ENCODE peak calls at places on chromosome 9, in ten cellular contexts. R is heart right ventricle, N is uterus, L is colonic mucosa, H is neural progenitor cell, X is transverse colon, D is RWPE2, T is cardiac muscle cell, E is endodermal cell, I is astrocyte of the spinal cord. B is an unnamed sample.

GRCh38 chr9:132584616-132585560 is 2.5 kb downstream of the BARHL1 start:
- DNase-seq in N (no peak), D (no peak), I (no peak), R (no peak), L (no peak), E (peak; percentile 65), X (no peak), H (peak; percentile 54), T (no peak), B (no peak)

GRCh38 chr9:81628897-81629296 is 60.5 kb downstream of the TLE1 start:
- DNase-seq in I (no peak), D (no peak), L (no peak), H (no peak), T (no peak), R (no peak), X (no peak), E (no peak), N (no peak), B (no peak)

GRCh38 chr9:21481470-21482057 is 549 bp downstream of the IFNE start:
- DNase-seq in L (no peak), E (no peak), I (no peak), N (no peak), X (no peak), R (no peak), D (no peak), T (no peak), H (no peak), B (no peak)

GRCh38 chr9:2241461-2241874 is 226.3 kb downstream of the SMARCA2 start:
- DNase-seq in E (peak; percentile 94), T (no peak), D (no peak), X (no peak), N (peak; percentile 51), R (peak; percentile 45), L (peak; percentile 22), I (peak; percentile 95), H (peak; percentile 93), B (peak; percentile 97)

GRCh38 chr9:74666625-74667316 is 169.6 kb downstream of the RORB start:
- DNase-seq in E (no peak), T (no peak), N (peak; percentile 56), R (no peak), I (peak; percentile 35), X (no peak), D (no peak), H (no peak), L (no peak), B (peak; percentile 90)

GRCh38 chr9:133148351-133149129 is 15.2 kb downstream of the GBGT1 start:
- DNase-seq in R (peak; percentile 70), I (peak; percentile 29), H (peak; percentile 48), E (peak; percentile 68), T (peak; percentile 22), D (peak; percentile 57), L (peak; percentile 65), X (peak; percentile 65), N (peak; percentile 57), B (peak; percentile 38)

GRCh38 chr9:98374385-98375051 is 119.1 kb upstream of the TBC1D2 start:
- DNase-seq in X (peak; percentile 42), D (peak; percentile 18), L (peak; percentile 33), E (peak; percentile 77), H (no peak), T (peak; percentile 57), I (peak; percentile 72), N (no peak), R (no peak), B (peak; percentile 81)

GRCh38 chr9:123291736-123292135 is 23.4 kb upstream of the STRBP start:
- DNase-seq in X (no peak), N (no peak), I (no peak), L (no peak), E (peak; percentile 38), R (no peak), T (no peak), D (no peak), H (no peak), B (no peak)

GRCh38 chr9:28868224-28868623 is 1294.9 kb upstream of the C9orf72 start:
- DNase-seq in E (no peak), N (no peak), H (no peak), D (no peak), L (no peak), X (no peak), R (no peak), I (no peak), T (no peak), B (no peak)

GRCh38 chr9:95004452-95005275 is 278.2 kb downstream of the AOPEP start:
- DNase-seq in I (no peak), X (peak; percentile 76), H (peak; percentile 78), N (peak; percentile 72), T (peak; percentile 73), R (peak; percentile 67), L (peak; percentile 71), D (no peak), E (peak; percentile 76), B (no peak)

GRCh38 chr9:14277202-14277601 is 36.7 kb downstream of the NFIB start:
- DNase-seq in N (no peak), T (no peak), X (no peak), I (peak; percentile 64), D (peak; percentile 49), E (no peak), H (no peak), R (no peak), L (no peak), B (peak; percentile 86)

GRCh38 chr9:81162361-81162760 is 527.0 kb downstream of the TLE1 start:
- DNase-seq in L (no peak), D (no peak), N (no peak), I (no peak), T (no peak), E (no peak), X (no peak), R (no peak), H (no peak), B (no peak)

GRCh38 chr9:128628471-128629048 is 28.1 kb downstream of the DYNC2I2 start:
- DNase-seq in E (peak; percentile 58), R (peak; percentile 80), T (no peak), H (peak; percentile 34), L (no peak), N (peak; percentile 46), X (peak; percentile 22), D (no peak), I (no peak), B (peak; percentile 18)

GRCh38 chr9:35605336-35606137 is 475 bp downstream of the TESK1 start:
- DNase-seq in R (peak; percentile 26), D (no peak), T (peak; percentile 45), X (peak; percentile 35), N (peak; percentile 42), H (peak; percentile 59), E (peak; percentile 69), I (no peak), L (peak; percentile 45), B (peak; percentile 9)

GRCh38 chr9:111604054-111604615 is 4.7 kb upstream of the PTGR1 start:
- DNase-seq in X (no peak), T (no peak), I (no peak), R (no peak), N (no peak), E (peak; percentile 65), H (peak; percentile 15), D (no peak), L (no peak), B (no peak)
- H3K4me3 ChIP-seq in X (no peak overlapping the region), T (no peak overlapping the region), I (no peak overlapping the region), R (no peak overlapping the region), N (no peak overlapping the region), E (peak overlapping the region; percentile 71), H (no peak overlapping the region), D (no peak overlapping the region), L (no peak overlapping the region), B (no peak overlapping the region)

GRCh38 chr9:135819905-135820304 is 87.4 kb downstream of the CAMSAP1 start:
- DNase-seq in N (no peak), E (peak; percentile 68), L (no peak), D (no peak), T (no peak), I (no peak), X (no peak), H (no peak), R (no peak), B (no peak)
- TF ChIP-seq CTCF in N (no peak), E (peak; percentile 73), L (no peak), D (no peak), T (no peak), I (no peak), X (no peak), H (peak; percentile 48), R (no peak), B (no peak)

GRCh38 chr9:6187272-6187671 is 28.3 kb upstream of the IL33 start:
- DNase-seq in R (no peak), H (no peak), D (no peak), N (no peak), E (no peak), L (no peak), T (no peak), I (no peak), X (no peak), B (no peak)

GRCh38 chr9:6186691-6187090 is 28.9 kb upstream of the IL33 start:
- DNase-seq in L (no peak), N (no peak), R (no peak), X (no peak), T (no peak), I (no peak), E (no peak), H (no peak), D (no peak), B (no peak)

GRCh38 chr9:6188906-6189305 is 26.7 kb upstream of the IL33 start:
- DNase-seq in X (no peak), N (no peak), L (no peak), D (no peak), E (no peak), R (no peak), T (no peak), H (no peak), I (no peak), B (no peak)

GRCh38 chr9:6183227-6183551 is 32.4 kb upstream of the IL33 start:
- DNase-seq in T (no peak), I (no peak), H (no peak), N (no peak), E (no peak), X (no peak), D (no peak), R (no peak), L (no peak), B (no peak)

GRCh38 chr9:6184749-6185645 is 30.6 kb upstream of the IL33 start:
- DNase-seq in I (no peak), H (no peak), X (no peak), N (peak; percentile 46), L (no peak), D (no peak), E (no peak), R (no peak), T (no peak), B (peak; percentile 39)
- H3K4me3 ChIP-seq in I (no peak overlapping the region), H (no peak overlapping the region), X (no peak overlapping the region), N (no peak overlapping the region), L (no peak overlapping the region), D (no peak overlapping the region), E (no peak overlapping the region), R (no peak overlapping the region), T (no peak overlapping the region), B (no peak overlapping the region)

DNA sequence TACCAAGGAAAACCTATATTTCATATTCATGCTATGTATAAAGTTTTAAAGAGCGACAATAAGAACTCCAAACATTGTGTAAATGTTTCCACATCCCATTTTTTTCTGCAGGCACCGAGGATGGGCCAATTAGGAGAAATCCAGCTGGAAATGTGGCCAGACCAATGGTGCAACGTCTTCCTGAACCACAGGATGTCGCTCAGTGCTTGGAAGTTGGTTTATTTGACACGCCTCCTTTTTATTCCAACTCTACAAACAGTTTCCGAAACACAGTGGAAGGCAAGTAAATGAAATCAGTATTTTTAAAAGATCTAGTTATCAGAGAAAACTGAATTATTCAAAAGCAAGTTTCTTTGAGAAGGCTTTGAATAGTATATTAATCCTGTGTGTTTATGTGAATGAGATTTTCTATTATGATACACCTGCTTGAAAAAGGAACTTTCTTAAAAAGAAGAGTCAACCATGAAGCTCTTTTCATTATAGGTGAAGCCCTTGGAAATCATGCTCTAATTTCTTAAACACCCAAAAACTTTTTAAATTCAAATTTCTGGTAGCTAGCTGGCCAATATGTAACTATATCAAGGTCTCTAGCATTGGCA is 9.1 kb downstream of the TYRP1 start:
- DNase-seq in D (no peak), E (peak; percentile 83), R (peak; percentile 9), X (peak; percentile 16), T (peak; percentile 66), H (peak; percentile 80), N (peak; percentile 19), L (peak; percentile 50), I (peak; percentile 62), B (peak; percentile 78)
- TF ChIP-seq CTCF in D (peak; percentile 74), E (peak; percentile 82), R (peak; percentile 8), X (peak; percentile 58), T (peak; percentile 64), H (peak; percentile 82), N (peak; percentile 30), L (peak; percentile 56), I (peak; percentile 75), B (peak; percentile 83)